ENCODE peak calls at places on chromosomes 4 and X, in five cellular contexts. One of them, this sample, is unnamed.
A peak's percentile ranks its signal among the peaks of the same experiment; 100 is the strongest.

GRCh38 chr4:43782391-43782790 is 666.2 kb downstream of the KCTD8 start:
- DNase-seq in SK-N-SH: no peak
- DNase-seq in HepG2: no peak
- DNase-seq in K562: no peak
- DNase-seq in GM12878: no peak
- DNase-seq in this sample: no peak

GRCh38 chrX:4805559-4805958 is 1092.1 kb upstream of the PRKX start:
- DNase-seq in SK-N-SH: no peak
- DNase-seq in HepG2: peak; percentile 0
- DNase-seq in K562: no peak
- DNase-seq in GM12878: no peak
- DNase-seq in this sample: no peak

GRCh38 chr4:152385551-152385950 is 150.3 kb downstream of the FBXW7 start:
- DNase-seq in SK-N-SH: peak; percentile 2
- DNase-seq in HepG2: no peak
- DNase-seq in K562: no peak
- DNase-seq in GM12878: no peak
- DNase-seq in this sample: peak; percentile 31

GRCh38 chr4:154010377-154010776 is 221.5 kb upstream of the SFRP2 start:
- DNase-seq in SK-N-SH: no peak
- DNase-seq in HepG2: no peak
- DNase-seq in K562: no peak
- DNase-seq in GM12878: no peak
- DNase-seq in this sample: no peak

GRCh38 chr4:152369203-152369902 is 166.5 kb downstream of the FBXW7 start:
- DNase-seq in SK-N-SH: no peak
- DNase-seq in HepG2: no peak
- DNase-seq in K562: no peak
- DNase-seq in GM12878: no peak
- DNase-seq in this sample: no peak

GRCh38 chr4:110049951-110050925 is 137.6 kb downstream of the EGF start:
- DNase-seq in SK-N-SH: peak; percentile 38
- DNase-seq in HepG2: peak; percentile 30
- DNase-seq in K562: peak; percentile 48
- DNase-seq in GM12878: peak; percentile 8
- DNase-seq in this sample: peak; percentile 52

GRCh38 chrX:125404667-125405160 is 85.0 kb downstream of the TEX13C start:
- DNase-seq in SK-N-SH: no peak
- DNase-seq in HepG2: no peak
- DNase-seq in K562: peak; percentile 79
- DNase-seq in GM12878: no peak
- DNase-seq in this sample: no peak

GRCh38 chr4:139035650-139036049 is 20.1 kb downstream of the NOCT start:
- DNase-seq in SK-N-SH: no peak
- DNase-seq in HepG2: no peak
- DNase-seq in K562: no peak
- DNase-seq in GM12878: no peak
- DNase-seq in this sample: no peak

GRCh38 chr4:147830102-147830463 is 98.2 kb downstream of the ARHGAP10 start:
- DNase-seq in SK-N-SH: no peak
- DNase-seq in HepG2: no peak
- DNase-seq in K562: no peak
- DNase-seq in GM12878: no peak
- DNase-seq in this sample: no peak

GRCh38 chr4:70705856-70706461 is 15.8 kb upstream of the RUFY3 start:
- DNase-seq in SK-N-SH: no peak
- DNase-seq in HepG2: no peak
- DNase-seq in K562: no peak
- DNase-seq in GM12878: no peak
- DNase-seq in this sample: peak; percentile 54

GRCh38 chr4:1192493-1193205 is 20.3 kb upstream of the SPON2 start:
- DNase-seq in SK-N-SH: peak; percentile 31
- DNase-seq in HepG2: no peak
- DNase-seq in K562: no peak
- DNase-seq in GM12878: no peak
- DNase-seq in this sample: no peak

GRCh38 chrX:11535156-11535919 is 130.4 kb downstream of the ARHGAP6 start:
- DNase-seq in SK-N-SH: no peak
- DNase-seq in HepG2: no peak
- DNase-seq in K562: no peak
- DNase-seq in GM12878: no peak
- DNase-seq in this sample: peak; percentile 8

GRCh38 chr4:177246636-177247584 is 62.8 kb upstream of the NEIL3 start:
- DNase-seq in SK-N-SH: no peak
- DNase-seq in HepG2: no peak
- DNase-seq in K562: no peak
- DNase-seq in GM12878: no peak
- DNase-seq in this sample: peak; percentile 80

DNA sequence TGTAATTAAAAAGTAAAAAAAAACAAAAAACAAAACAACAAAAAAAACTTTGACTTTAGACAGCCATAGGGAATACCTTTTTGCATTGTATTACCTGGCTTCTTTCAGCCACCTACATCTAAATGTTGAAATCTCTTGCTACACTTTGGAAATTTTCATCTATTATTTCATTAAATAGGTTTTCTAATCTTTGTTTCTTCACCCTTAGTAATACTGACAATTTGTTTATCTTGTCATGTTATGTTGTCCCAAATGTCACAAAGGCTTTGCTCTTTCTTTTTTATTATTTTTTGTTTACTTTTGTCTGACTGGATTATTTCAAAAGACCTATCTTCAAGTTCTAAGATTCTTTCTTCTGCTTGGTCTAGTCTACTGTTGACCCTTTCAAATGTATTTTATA is 7.5 kb downstream of the PF4 start:
- DNase-seq in SK-N-SH: no peak
- DNase-seq in HepG2: no peak
- DNase-seq in K562: no peak
- DNase-seq in GM12878: no peak
- DNase-seq in this sample: no peak
- TF ChIP-seq MXI1 in SK-N-SH: no peak
- TF ChIP-seq MXI1 in HepG2: no peak
- TF ChIP-seq MXI1 in K562: no peak
- TF ChIP-seq MXI1 in GM12878: no peak
- TF ChIP-seq MXI1 in this sample: no peak

GRCh38 chrX:107970073-107970472 is 12.1 kb downstream of the TEX13B start:
- DNase-seq in SK-N-SH: no peak
- DNase-seq in HepG2: no peak
- DNase-seq in K562: no peak
- DNase-seq in GM12878: no peak
- DNase-seq in this sample: no peak
- TF ChIP-seq MXI1 in SK-N-SH: no peak
- TF ChIP-seq MXI1 in HepG2: no peak
- TF ChIP-seq MXI1 in K562: no peak
- TF ChIP-seq MXI1 in GM12878: no peak
- TF ChIP-seq MXI1 in this sample: no peak

GRCh38 chr4:38135201-38135600 is 175.0 kb downstream of the PTTG2 start:
- DNase-seq in SK-N-SH: no peak
- DNase-seq in HepG2: no peak
- DNase-seq in K562: no peak
- DNase-seq in GM12878: no peak
- DNase-seq in this sample: no peak

GRCh38 chr4:38131371-38132139 is 171.4 kb downstream of the PTTG2 start:
- DNase-seq in SK-N-SH: no peak
- DNase-seq in HepG2: no peak
- DNase-seq in K562: no peak
- DNase-seq in GM12878: peak; percentile 84
- DNase-seq in this sample: no peak

GRCh38 chr4:38132140-38132673 is 172.0 kb downstream of the PTTG2 start:
- DNase-seq in SK-N-SH: peak; percentile 49
- DNase-seq in HepG2: no peak
- DNase-seq in K562: no peak
- DNase-seq in GM12878: peak; percentile 100
- DNase-seq in this sample: peak; percentile 99

GRCh38 chr4:38133711-38134480 is 173.7 kb downstream of the PTTG2 start:
- DNase-seq in SK-N-SH: no peak
- DNase-seq in HepG2: no peak
- DNase-seq in K562: no peak
- DNase-seq in GM12878: no peak
- DNase-seq in this sample: no peak

DNA sequence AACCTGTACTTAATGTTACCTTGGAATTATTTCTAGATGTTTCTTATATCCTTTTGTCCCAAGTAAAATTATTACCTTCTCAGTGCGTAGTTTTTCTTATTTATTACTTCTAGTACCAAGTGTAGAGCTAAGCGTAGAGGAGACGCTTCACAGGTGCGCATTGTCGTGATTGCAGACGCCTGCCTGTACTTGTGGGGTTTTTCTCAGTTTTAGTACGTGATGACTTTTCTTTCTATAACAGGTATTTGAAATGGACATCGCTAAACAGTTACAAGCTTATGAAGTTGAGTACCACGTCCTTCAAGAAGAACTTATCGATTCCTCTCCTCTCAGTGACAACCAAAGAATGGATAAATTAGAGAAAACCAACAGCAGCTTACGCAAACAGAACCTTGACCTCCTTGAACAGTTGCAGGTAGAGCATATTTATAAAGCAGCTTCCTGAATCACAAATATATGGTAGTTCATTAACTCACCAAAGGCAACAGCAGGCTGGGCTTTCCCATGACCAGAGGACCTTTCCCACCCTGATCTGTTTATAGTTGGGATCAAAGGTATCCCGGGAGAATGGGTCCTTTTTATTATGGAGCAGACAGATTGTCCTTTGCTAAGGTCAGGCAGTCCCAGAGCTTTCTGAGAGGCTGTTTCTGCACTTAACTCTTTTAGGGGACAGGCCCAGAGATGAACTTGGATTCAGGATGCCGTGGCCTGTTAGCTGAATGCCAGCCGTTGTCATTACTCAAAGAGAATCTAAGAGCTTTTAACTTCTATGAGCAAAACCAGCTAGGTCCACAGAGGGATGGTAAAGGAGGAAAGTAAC is 172.9 kb downstream of the PTTG2 start:
- DNase-seq in SK-N-SH: no peak
- DNase-seq in HepG2: peak; percentile 100
- DNase-seq in K562: no peak
- DNase-seq in GM12878: peak; percentile 17
- DNase-seq in this sample: no peak
- TF ChIP-seq MXI1 in SK-N-SH: no peak
- TF ChIP-seq MXI1 in HepG2: peak; percentile 39
- TF ChIP-seq MXI1 in K562: no peak
- TF ChIP-seq MXI1 in GM12878: no peak
- TF ChIP-seq MXI1 in this sample: no peak

GRCh38 chr4:81407726-81408125 is 64.0 kb downstream of the RASGEF1B start:
- DNase-seq in SK-N-SH: no peak
- DNase-seq in HepG2: no peak
- DNase-seq in K562: no peak
- DNase-seq in GM12878: no peak
- DNase-seq in this sample: no peak

GRCh38 chr4:81408341-81408740 is 63.4 kb downstream of the RASGEF1B start:
- DNase-seq in SK-N-SH: no peak
- DNase-seq in HepG2: no peak
- DNase-seq in K562: peak; percentile 56
- DNase-seq in GM12878: no peak
- DNase-seq in this sample: no peak

GRCh38 chr4:81409836-81410235 is 61.9 kb downstream of the RASGEF1B start:
- DNase-seq in SK-N-SH: no peak
- DNase-seq in HepG2: no peak
- DNase-seq in K562: no peak
- DNase-seq in GM12878: no peak
- DNase-seq in this sample: no peak

GRCh38 chr4:81404294-81404693 is 67.4 kb downstream of the RASGEF1B start:
- DNase-seq in SK-N-SH: no peak
- DNase-seq in HepG2: no peak
- DNase-seq in K562: no peak
- DNase-seq in GM12878: no peak
- DNase-seq in this sample: peak; percentile 5

DNA sequence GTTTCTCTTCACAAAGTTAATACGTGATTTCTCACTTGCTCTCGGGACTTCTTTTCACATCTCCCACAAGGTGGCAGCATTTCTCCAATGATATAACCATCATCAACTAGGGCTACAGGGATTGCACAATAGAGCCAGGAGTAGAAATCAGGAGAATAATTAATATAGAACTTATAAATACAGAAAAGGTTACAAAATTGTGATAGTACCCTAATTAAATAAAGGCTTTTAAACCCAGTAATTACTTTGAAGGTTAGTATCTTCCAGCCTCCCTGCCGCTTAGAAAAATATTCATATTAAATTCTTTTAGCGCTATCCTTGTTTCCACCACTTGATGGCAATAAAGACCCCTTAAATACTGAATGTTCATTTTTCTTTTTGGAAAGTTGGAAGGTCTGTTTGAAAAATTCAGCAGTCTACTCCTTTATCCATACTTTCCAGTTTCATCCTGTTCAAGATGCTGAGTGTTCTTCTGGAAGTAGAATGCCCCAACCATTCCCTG is 65.8 kb downstream of the RASGEF1B start:
- DNase-seq in SK-N-SH: peak; percentile 47
- DNase-seq in HepG2: peak; percentile 81
- DNase-seq in K562: peak; percentile 68
- DNase-seq in GM12878: peak; percentile 13
- DNase-seq in this sample: peak; percentile 77
- TF ChIP-seq MXI1 in SK-N-SH: no peak
- TF ChIP-seq MXI1 in HepG2: no peak
- TF ChIP-seq MXI1 in K562: no peak
- TF ChIP-seq MXI1 in GM12878: no peak
- TF ChIP-seq MXI1 in this sample: no peak

GRCh38 chrX:39309721-39310152 is 508.5 kb downstream of the MID1IP1 start:
- DNase-seq in SK-N-SH: peak; percentile 14
- DNase-seq in HepG2: no peak
- DNase-seq in K562: no peak
- DNase-seq in GM12878: no peak
- DNase-seq in this sample: no peak

GRCh38 chrX:39310925-39311324 is 509.7 kb downstream of the MID1IP1 start:
- DNase-seq in SK-N-SH: no peak
- DNase-seq in HepG2: no peak
- DNase-seq in K562: no peak
- DNase-seq in GM12878: no peak
- DNase-seq in this sample: no peak

GRCh38 chrX:39308126-39308525 is 506.9 kb downstream of the MID1IP1 start:
- DNase-seq in SK-N-SH: no peak
- DNase-seq in HepG2: no peak
- DNase-seq in K562: no peak
- DNase-seq in GM12878: no peak
- DNase-seq in this sample: no peak

GRCh38 chrX:39307488-39307887 is 506.2 kb downstream of the MID1IP1 start:
- DNase-seq in SK-N-SH: no peak
- DNase-seq in HepG2: no peak
- DNase-seq in K562: no peak
- DNase-seq in GM12878: no peak
- DNase-seq in this sample: no peak

GRCh38 chrX:39309018-39309620 is 507.9 kb downstream of the MID1IP1 start:
- DNase-seq in SK-N-SH: no peak
- DNase-seq in HepG2: no peak
- DNase-seq in K562: no peak
- DNase-seq in GM12878: no peak
- DNase-seq in this sample: no peak
- TF ChIP-seq MXI1 in SK-N-SH: no peak
- TF ChIP-seq MXI1 in HepG2: no peak
- TF ChIP-seq MXI1 in K562: no peak
- TF ChIP-seq MXI1 in GM12878: no peak
- TF ChIP-seq MXI1 in this sample: no peak

GRCh38 chr4:37825943-37826281 is 574 bp upstream of the PGM2 start:
- DNase-seq in SK-N-SH: peak; percentile 43
- DNase-seq in HepG2: no peak
- DNase-seq in K562: peak; percentile 40
- DNase-seq in GM12878: no peak
- DNase-seq in this sample: no peak
- TF ChIP-seq MXI1 in SK-N-SH: no peak
- TF ChIP-seq MXI1 in HepG2: no peak
- TF ChIP-seq MXI1 in K562: no peak
- TF ChIP-seq MXI1 in GM12878: no peak
- TF ChIP-seq MXI1 in this sample: no peak

GRCh38 chr4:83552924-83553323 is 17.0 kb downstream of the GPAT3 start:
- DNase-seq in SK-N-SH: no peak
- DNase-seq in HepG2: no peak
- DNase-seq in K562: peak; percentile 41
- DNase-seq in GM12878: no peak
- DNase-seq in this sample: peak; percentile 67
- TF ChIP-seq MXI1 in SK-N-SH: no peak
- TF ChIP-seq MXI1 in HepG2: no peak
- TF ChIP-seq MXI1 in K562: no peak
- TF ChIP-seq MXI1 in GM12878: no peak
- TF ChIP-seq MXI1 in this sample: no peak

This sample was measured in IMR-90.